ENCODE peak calls at places on chromosomes 3 and 15, in four cellular contexts. W, F, Z and D are unnamed samples.

GRCh38 chr15:90664650-90665287 is 52.4 kb upstream of the BLM start:
- DNase-seq in W (peak; percentile 48), F (no peak), Z (no peak), D (no peak)

GRCh38 chr15:53625962-53626845 is 133.3 kb downstream of the WDR72 start:
- DNase-seq in W (no peak), F (no peak), Z (no peak), D (no peak)

GRCh38 chr3:185353823-185354614 is 8.9 kb upstream of the MAP3K13 start:
- DNase-seq in W (peak; percentile 80), F (peak; percentile 62), Z (no peak), D (no peak)

GRCh38 chr3:32667072-32667582 is 17.9 kb upstream of the CNOT10 start:
- DNase-seq in W (no peak), F (no peak), Z (no peak), D (no peak)

GRCh38 chr3:106088899-106089298 is 220.1 kb upstream of the CBLB start:
- DNase-seq in W (no peak), F (no peak), Z (no peak), D (no peak)

GRCh38 chr3:49454457-49454856 is 15.6 kb upstream of the DAG1 start:
- DNase-seq in W (peak; percentile 48), F (no peak), Z (no peak), D (no peak)

GRCh38 chr15:90644946-90645725 is 72.0 kb upstream of the BLM start:
- DNase-seq in W (no peak), F (no peak), Z (no peak), D (no peak)

GRCh38 chr3:147449669-147450068 is 40.5 kb downstream of the ZIC1 start:
- DNase-seq in W (no peak), F (no peak), Z (no peak), D (no peak)

GRCh38 chr3:3165650-3166049 is 13.8 kb downstream of the CRBN start:
- DNase-seq in W (no peak), F (no peak), Z (no peak), D (no peak)

GRCh38 chr3:17577795-17578520 is 164.5 kb downstream of the TBC1D5 start:
- DNase-seq in W (peak; percentile 13), F (no peak), Z (peak; percentile 75), D (no peak)